ENCODE peak calls at places on chromosomes 4 and X, in four cellular contexts. G is iPS-NIHi11, T is PC-9, Q is NCI-H446. V is an unnamed sample.

GRCh38 chr4:24980064-24980690 is 50.6 kb downstream of the LGI2 start:
- DNase-seq in G (peak; percentile 69), T (peak; percentile 40), Q (peak; percentile 60), V (peak; percentile 39)

GRCh38 chrX:55326985-55327384 is 62.3 kb upstream of the PAGE3 start:
- DNase-seq in G (no peak), T (no peak), Q (no peak), V (no peak)

GRCh38 chrX:15349046-15349445 is 13.7 kb upstream of the PIGA start:
- DNase-seq in G (peak; percentile 32), T (peak; percentile 57), Q (peak; percentile 81), V (no peak)

GRCh38 chr4:13627185-13627605 is 330 bp downstream of the BOD1L1 start:
- DNase-seq in G (no peak), T (no peak), Q (no peak), V (no peak)

GRCh38 chr4:186227221-186227620 is at the start of gene KLKB1:
- DNase-seq in G (no peak), T (no peak), Q (no peak), V (no peak)

GRCh38 chrX:108209006-108209554 is 117.5 kb downstream of the ATG4A start:
- DNase-seq in G (no peak), T (no peak), Q (no peak), V (no peak)

GRCh38 chr4:69095301-69095731 is 958 bp upstream of the UGT2B7 start:
- DNase-seq in G (no peak), T (peak; percentile 50), Q (no peak), V (no peak)

GRCh38 chr4:38842998-38843397 is 13.6 kb downstream of the TLR6 start:
- DNase-seq in G (no peak), T (no peak), Q (no peak), V (no peak)

GRCh38 chr4:53914313-53915016 is 149.9 kb downstream of the CHIC2 start:
- DNase-seq in G (no peak), T (peak; percentile 84), Q (no peak), V (no peak)

GRCh38 chr4:8164194-8164565 is 5.6 kb upstream of the ABLIM2 start:
- DNase-seq in G (no peak), T (no peak), Q (no peak), V (no peak)

GRCh38 chrX:82591421-82591820 is 916.7 kb upstream of the POU3F4 start:
- DNase-seq in G (no peak), T (no peak), Q (no peak), V (no peak)

GRCh38 chr4:73406548-73406875 is 2.4 kb downstream of the ALB start:
- DNase-seq in G (no peak), T (no peak), Q (no peak), V (no peak)

GRCh38 chr4:152810715-152811287 is 31.0 kb downstream of the ARFIP1 start:
- DNase-seq in G (no peak), T (no peak), Q (no peak), V (no peak)

GRCh38 chr4:140078366-140078765 is 75.6 kb downstream of the MAML3 start:
- DNase-seq in G (peak; percentile 79), T (no peak), Q (no peak), V (no peak)

GRCh38 chrX:11105080-11105479 is 6.1 kb upstream of the HCCS start:
- DNase-seq in G (no peak), T (no peak), Q (no peak), V (no peak)

GRCh38 chr4:174534461-174534860 is 12.2 kb upstream of the HPGD start:
- DNase-seq in G (no peak), T (no peak), Q (no peak), V (no peak)

V was measured in CD4-positive, alpha-beta T cell.